ENCODE peak calls at places on chromosomes 13 and 19, in ten cellular contexts. One of them, this sample, is unnamed.

GRCh38 chr19:13001166-13001501 is 5.9 kb downstream of the NFIX start:
- DNase-seq in heart right ventricle: no peak
- DNase-seq in RWPE1: no peak
- DNase-seq in progenitor cell of endocrine pancreas: no peak
- DNase-seq in H9: no peak
- DNase-seq in cardiac fibroblast: no peak
- DNase-seq in Caco-2: no peak
- DNase-seq in lower lobe of right lung: no peak
- DNase-seq in endodermal cell: no peak
- DNase-seq in nephron progenitor cell: no peak
- DNase-seq in this sample: no peak

GRCh38 chr13:77521595-77522367 is 13.7 kb upstream of the SCEL start:
- DNase-seq in RWPE1: peak; percentile 69
- DNase-seq in nephron progenitor cell: no peak
- DNase-seq in cardiac fibroblast: peak; percentile 35
- DNase-seq in lower lobe of right lung: peak; percentile 77
- DNase-seq in Caco-2: peak; percentile 85
- DNase-seq in endodermal cell: peak; percentile 89
- DNase-seq in H9: peak; percentile 55
- DNase-seq in heart right ventricle: no peak
- DNase-seq in progenitor cell of endocrine pancreas: no peak
- DNase-seq in this sample: no peak

GRCh38 chr19:10580979-10581631 is 6.0 kb downstream of the AP1M2 start:
- DNase-seq in nephron progenitor cell: peak; percentile 92
- DNase-seq in endodermal cell: peak; percentile 96
- DNase-seq in Caco-2: peak; percentile 81
- DNase-seq in RWPE1: peak; percentile 86
- DNase-seq in cardiac fibroblast: peak; percentile 96
- DNase-seq in H9: peak; percentile 89
- DNase-seq in lower lobe of right lung: peak; percentile 91
- DNase-seq in heart right ventricle: peak; percentile 84
- DNase-seq in progenitor cell of endocrine pancreas: peak; percentile 78
- DNase-seq in this sample: peak; percentile 93

GRCh38 chr19:28718909-28719308 is 494.0 kb downstream of the UQCRFS1 start:
- DNase-seq in endodermal cell: no peak
- DNase-seq in cardiac fibroblast: no peak
- DNase-seq in Caco-2: no peak
- DNase-seq in H9: no peak
- DNase-seq in RWPE1: no peak
- DNase-seq in lower lobe of right lung: no peak
- DNase-seq in progenitor cell of endocrine pancreas: no peak
- DNase-seq in heart right ventricle: no peak
- DNase-seq in nephron progenitor cell: no peak
- DNase-seq in this sample: no peak

GRCh38 chr13:29500426-29500825 is 95.1 kb downstream of the SLC7A1 start:
- DNase-seq in endodermal cell: no peak
- DNase-seq in cardiac fibroblast: no peak
- DNase-seq in RWPE1: no peak
- DNase-seq in progenitor cell of endocrine pancreas: no peak
- DNase-seq in Caco-2: no peak
- DNase-seq in lower lobe of right lung: no peak
- DNase-seq in nephron progenitor cell: no peak
- DNase-seq in H9: no peak
- DNase-seq in heart right ventricle: no peak
- DNase-seq in this sample: no peak

GRCh38 chr19:13459351-13459750 is 46.9 kb downstream of the CACNA1A start:
- DNase-seq in progenitor cell of endocrine pancreas: no peak
- DNase-seq in heart right ventricle: no peak
- DNase-seq in RWPE1: no peak
- DNase-seq in endodermal cell: peak; percentile 46
- DNase-seq in nephron progenitor cell: no peak
- DNase-seq in lower lobe of right lung: no peak
- DNase-seq in Caco-2: no peak
- DNase-seq in cardiac fibroblast: no peak
- DNase-seq in H9: no peak
- DNase-seq in this sample: no peak

GRCh38 chr13:87675851-87676250 is 4.7 kb downstream of the SLITRK5 start:
- DNase-seq in progenitor cell of endocrine pancreas: no peak
- DNase-seq in lower lobe of right lung: no peak
- DNase-seq in endodermal cell: no peak
- DNase-seq in nephron progenitor cell: no peak
- DNase-seq in RWPE1: no peak
- DNase-seq in H9: no peak
- DNase-seq in Caco-2: no peak
- DNase-seq in heart right ventricle: no peak
- DNase-seq in cardiac fibroblast: no peak
- DNase-seq in this sample: no peak

GRCh38 chr13:88450515-88450914 is 779.3 kb downstream of the SLITRK5 start:
- DNase-seq in H9: no peak
- DNase-seq in Caco-2: no peak
- DNase-seq in nephron progenitor cell: no peak
- DNase-seq in progenitor cell of endocrine pancreas: no peak
- DNase-seq in cardiac fibroblast: no peak
- DNase-seq in heart right ventricle: no peak
- DNase-seq in RWPE1: no peak
- DNase-seq in lower lobe of right lung: no peak
- DNase-seq in endodermal cell: no peak
- DNase-seq in this sample: no peak

DNA sequence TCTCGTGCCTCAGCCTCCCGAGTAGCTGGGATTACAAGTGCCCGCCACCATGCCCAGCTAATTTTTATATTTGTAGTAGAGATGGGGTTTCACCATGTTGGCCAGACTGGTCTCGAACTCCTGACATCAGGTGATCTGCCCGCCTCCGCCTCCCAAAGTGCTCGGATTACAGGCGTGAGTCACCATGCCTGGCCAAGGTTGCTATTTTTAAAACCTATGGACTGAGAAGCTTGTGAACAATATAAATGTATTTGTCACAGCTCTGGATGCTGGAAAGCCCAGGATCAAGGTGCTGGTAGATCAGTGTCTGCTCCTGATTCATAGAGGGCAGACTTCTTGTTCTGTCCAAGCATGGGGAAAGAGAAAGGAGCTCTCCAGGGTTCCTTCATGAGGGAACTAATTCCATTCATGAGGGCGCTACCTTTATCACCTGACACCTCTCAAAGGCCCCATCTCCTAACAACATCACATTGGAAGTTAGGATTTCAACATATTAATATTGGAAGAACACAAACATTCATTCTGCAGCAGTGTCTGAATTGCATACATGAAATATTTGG is 16.1 kb downstream of the CARD8 start:
- DNase-seq in Caco-2: no peak
- DNase-seq in RWPE1: no peak
- DNase-seq in lower lobe of right lung: no peak
- DNase-seq in nephron progenitor cell: no peak
- DNase-seq in progenitor cell of endocrine pancreas: no peak
- DNase-seq in cardiac fibroblast: peak; percentile 44
- DNase-seq in H9: no peak
- DNase-seq in endodermal cell: no peak
- DNase-seq in heart right ventricle: no peak
- DNase-seq in this sample: no peak
- TF ChIP-seq CTCF in Caco-2: no peak
- TF ChIP-seq CTCF in RWPE1: no peak
- TF ChIP-seq CTCF in lower lobe of right lung: no peak
- TF ChIP-seq CTCF in nephron progenitor cell: no peak
- TF ChIP-seq CTCF in progenitor cell of endocrine pancreas: no peak
- TF ChIP-seq CTCF in cardiac fibroblast: no peak
- TF ChIP-seq CTCF in H9: no peak
- TF ChIP-seq CTCF in endodermal cell: no peak
- TF ChIP-seq CTCF in heart right ventricle: no peak
- TF ChIP-seq CTCF in this sample: no peak

GRCh38 chr13:30846844-30847243 is 59.2 kb upstream of the MEDAG start:
- DNase-seq in H9: no peak
- DNase-seq in heart right ventricle: no peak
- DNase-seq in progenitor cell of endocrine pancreas: no peak
- DNase-seq in Caco-2: no peak
- DNase-seq in nephron progenitor cell: no peak
- DNase-seq in RWPE1: no peak
- DNase-seq in endodermal cell: no peak
- DNase-seq in cardiac fibroblast: peak; percentile 21
- DNase-seq in lower lobe of right lung: no peak
- DNase-seq in this sample: no peak

GRCh38 chr13:30846311-30846710 is 59.8 kb upstream of the MEDAG start:
- DNase-seq in Caco-2: no peak
- DNase-seq in progenitor cell of endocrine pancreas: no peak
- DNase-seq in cardiac fibroblast: peak; percentile 80
- DNase-seq in lower lobe of right lung: no peak
- DNase-seq in H9: no peak
- DNase-seq in nephron progenitor cell: no peak
- DNase-seq in endodermal cell: no peak
- DNase-seq in heart right ventricle: no peak
- DNase-seq in RWPE1: peak; percentile 53
- DNase-seq in this sample: no peak

GRCh38 chr13:30843548-30843947 is 62.5 kb upstream of the MEDAG start:
- DNase-seq in cardiac fibroblast: no peak
- DNase-seq in H9: no peak
- DNase-seq in RWPE1: no peak
- DNase-seq in nephron progenitor cell: no peak
- DNase-seq in lower lobe of right lung: no peak
- DNase-seq in endodermal cell: no peak
- DNase-seq in heart right ventricle: no peak
- DNase-seq in Caco-2: no peak
- DNase-seq in progenitor cell of endocrine pancreas: no peak
- DNase-seq in this sample: no peak

GRCh38 chr13:30844548-30845296 is 61.3 kb upstream of the MEDAG start:
- DNase-seq in RWPE1: no peak
- DNase-seq in heart right ventricle: no peak
- DNase-seq in Caco-2: no peak
- DNase-seq in progenitor cell of endocrine pancreas: no peak
- DNase-seq in nephron progenitor cell: no peak
- DNase-seq in lower lobe of right lung: no peak
- DNase-seq in cardiac fibroblast: peak; percentile 17
- DNase-seq in endodermal cell: no peak
- DNase-seq in H9: no peak
- DNase-seq in this sample: no peak

DNA sequence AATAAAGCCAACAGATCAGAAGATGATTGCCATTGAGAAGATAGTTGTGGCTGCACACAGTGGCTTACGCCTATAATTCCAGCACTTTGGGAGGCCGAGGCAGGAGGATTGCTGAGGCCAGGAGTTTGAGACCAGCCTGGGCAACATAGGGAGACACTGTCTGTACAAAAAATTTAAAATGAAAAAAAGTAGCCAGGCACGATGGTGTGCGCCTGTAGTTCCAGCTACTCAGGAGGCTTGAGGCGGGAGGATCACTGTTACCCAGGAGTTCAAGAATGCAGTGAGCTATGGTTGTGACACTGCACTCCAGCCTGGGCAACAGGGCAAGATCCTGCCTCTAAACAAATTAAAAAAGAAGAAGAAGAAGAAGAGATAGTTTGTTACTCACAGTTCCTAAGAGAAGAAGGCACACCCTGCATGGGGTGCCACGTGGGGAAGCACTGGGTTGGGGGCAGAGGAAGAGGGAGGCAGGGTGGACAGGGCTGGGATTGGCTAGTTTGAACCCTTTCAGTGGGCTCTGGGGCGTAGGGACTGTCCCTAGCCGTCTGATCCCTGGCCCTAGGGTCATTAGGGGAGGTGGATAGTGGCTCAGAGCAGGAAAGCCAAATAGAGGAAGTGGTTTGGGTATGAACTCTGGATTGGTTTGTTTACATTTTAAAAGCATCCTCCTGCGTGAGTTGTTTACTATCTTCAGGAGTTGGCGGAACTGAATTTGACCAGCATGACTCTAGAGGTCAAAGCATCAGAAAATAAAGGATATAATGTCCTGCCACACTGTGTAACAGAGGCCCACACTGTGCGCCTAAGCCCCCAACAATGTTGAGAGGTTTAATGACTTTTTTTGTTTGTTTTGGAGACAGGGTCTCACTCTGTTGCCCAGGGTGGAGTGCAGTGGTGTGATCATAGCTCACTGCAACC is 60.5 kb upstream of the MEDAG start:
- DNase-seq in endodermal cell: no peak
- DNase-seq in lower lobe of right lung: no peak
- DNase-seq in heart right ventricle: no peak
- DNase-seq in nephron progenitor cell: no peak
- DNase-seq in RWPE1: no peak
- DNase-seq in Caco-2: no peak
- DNase-seq in progenitor cell of endocrine pancreas: no peak
- DNase-seq in cardiac fibroblast: peak; percentile 34
- DNase-seq in H9: no peak
- DNase-seq in this sample: no peak
- TF ChIP-seq CTCF in endodermal cell: no peak
- TF ChIP-seq CTCF in lower lobe of right lung: no peak
- TF ChIP-seq CTCF in heart right ventricle: no peak
- TF ChIP-seq CTCF in nephron progenitor cell: no peak
- TF ChIP-seq CTCF in RWPE1: no peak
- TF ChIP-seq CTCF in Caco-2: no peak
- TF ChIP-seq CTCF in progenitor cell of endocrine pancreas: no peak
- TF ChIP-seq CTCF in cardiac fibroblast: no peak
- TF ChIP-seq CTCF in H9: no peak
- TF ChIP-seq CTCF in this sample: no peak

GRCh38 chr13:99961634-99962033 is 9.9 kb downstream of the ZIC5 start:
- DNase-seq in heart right ventricle: no peak
- DNase-seq in endodermal cell: no peak
- DNase-seq in RWPE1: no peak
- DNase-seq in nephron progenitor cell: no peak
- DNase-seq in cardiac fibroblast: no peak
- DNase-seq in progenitor cell of endocrine pancreas: no peak
- DNase-seq in lower lobe of right lung: no peak
- DNase-seq in Caco-2: no peak
- DNase-seq in H9: no peak
- DNase-seq in this sample: no peak

GRCh38 chr13:99958402-99959126 is 13.0 kb downstream of the ZIC5 start:
- DNase-seq in heart right ventricle: no peak
- DNase-seq in progenitor cell of endocrine pancreas: no peak
- DNase-seq in Caco-2: no peak
- DNase-seq in nephron progenitor cell: peak; percentile 28
- DNase-seq in cardiac fibroblast: no peak
- DNase-seq in lower lobe of right lung: no peak
- DNase-seq in endodermal cell: peak; percentile 84
- DNase-seq in H9: peak; percentile 69
- DNase-seq in RWPE1: no peak
- DNase-seq in this sample: no peak

GRCh38 chr13:99960663-99961440 is 10.7 kb downstream of the ZIC5 start:
- DNase-seq in RWPE1: no peak
- DNase-seq in nephron progenitor cell: no peak
- DNase-seq in Caco-2: no peak
- DNase-seq in heart right ventricle: no peak
- DNase-seq in cardiac fibroblast: no peak
- DNase-seq in endodermal cell: no peak
- DNase-seq in lower lobe of right lung: no peak
- DNase-seq in H9: no peak
- DNase-seq in progenitor cell of endocrine pancreas: no peak
- DNase-seq in this sample: no peak

GRCh38 chr13:99959127-99959529 is 12.4 kb downstream of the ZIC5 start:
- DNase-seq in nephron progenitor cell: no peak
- DNase-seq in heart right ventricle: no peak
- DNase-seq in H9: no peak
- DNase-seq in progenitor cell of endocrine pancreas: no peak
- DNase-seq in endodermal cell: no peak
- DNase-seq in cardiac fibroblast: no peak
- DNase-seq in RWPE1: no peak
- DNase-seq in Caco-2: no peak
- DNase-seq in lower lobe of right lung: no peak
- DNase-seq in this sample: no peak

DNA sequence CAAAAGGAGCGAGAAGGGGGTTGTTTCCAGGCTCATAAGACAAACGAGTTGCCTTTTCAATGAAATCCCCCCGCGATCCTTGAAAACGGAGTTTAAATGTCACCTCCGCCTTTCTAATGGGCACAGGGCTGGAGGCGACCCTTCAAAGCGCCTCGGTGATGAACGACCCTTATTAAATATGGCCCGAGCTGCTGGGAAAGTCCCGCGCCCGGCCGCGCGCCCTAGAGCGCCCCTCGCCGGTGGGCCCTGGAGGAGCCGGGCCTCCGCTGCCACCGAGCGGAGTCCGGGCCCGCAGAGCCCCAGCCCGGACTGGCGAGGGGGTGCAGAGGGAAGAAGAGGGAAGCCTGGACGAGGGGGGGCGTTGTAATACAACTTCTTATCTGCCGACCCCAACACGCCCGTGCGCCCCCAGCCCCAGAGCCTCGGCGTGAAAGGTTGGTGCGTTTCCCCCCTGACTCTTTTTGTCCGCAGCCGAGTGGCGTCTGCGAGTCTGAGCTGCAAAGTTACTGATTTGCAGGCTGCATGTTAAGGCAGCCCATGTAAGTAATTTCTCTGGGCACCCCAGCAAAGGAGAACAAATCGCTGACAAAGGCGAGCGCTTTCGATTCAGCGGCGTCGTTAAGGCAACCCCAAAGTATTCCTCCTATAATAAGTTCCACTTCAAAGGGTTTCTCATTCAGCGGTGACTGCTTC is 11.9 kb downstream of the ZIC5 start:
- DNase-seq in cardiac fibroblast: peak; percentile 5
- DNase-seq in H9: no peak
- DNase-seq in progenitor cell of endocrine pancreas: no peak
- DNase-seq in Caco-2: no peak
- DNase-seq in lower lobe of right lung: no peak
- DNase-seq in endodermal cell: peak; percentile 81
- DNase-seq in nephron progenitor cell: peak; percentile 30
- DNase-seq in RWPE1: no peak
- DNase-seq in heart right ventricle: no peak
- DNase-seq in this sample: no peak
- TF ChIP-seq CTCF in cardiac fibroblast: no peak
- TF ChIP-seq CTCF in H9: peak; percentile 76
- TF ChIP-seq CTCF in progenitor cell of endocrine pancreas: peak; percentile 62
- TF ChIP-seq CTCF in Caco-2: no peak
- TF ChIP-seq CTCF in lower lobe of right lung: peak; percentile 6
- TF ChIP-seq CTCF in endodermal cell: peak; percentile 81
- TF ChIP-seq CTCF in nephron progenitor cell: no peak
- TF ChIP-seq CTCF in RWPE1: no peak
- TF ChIP-seq CTCF in heart right ventricle: no peak
- TF ChIP-seq CTCF in this sample: no peak

DNA sequence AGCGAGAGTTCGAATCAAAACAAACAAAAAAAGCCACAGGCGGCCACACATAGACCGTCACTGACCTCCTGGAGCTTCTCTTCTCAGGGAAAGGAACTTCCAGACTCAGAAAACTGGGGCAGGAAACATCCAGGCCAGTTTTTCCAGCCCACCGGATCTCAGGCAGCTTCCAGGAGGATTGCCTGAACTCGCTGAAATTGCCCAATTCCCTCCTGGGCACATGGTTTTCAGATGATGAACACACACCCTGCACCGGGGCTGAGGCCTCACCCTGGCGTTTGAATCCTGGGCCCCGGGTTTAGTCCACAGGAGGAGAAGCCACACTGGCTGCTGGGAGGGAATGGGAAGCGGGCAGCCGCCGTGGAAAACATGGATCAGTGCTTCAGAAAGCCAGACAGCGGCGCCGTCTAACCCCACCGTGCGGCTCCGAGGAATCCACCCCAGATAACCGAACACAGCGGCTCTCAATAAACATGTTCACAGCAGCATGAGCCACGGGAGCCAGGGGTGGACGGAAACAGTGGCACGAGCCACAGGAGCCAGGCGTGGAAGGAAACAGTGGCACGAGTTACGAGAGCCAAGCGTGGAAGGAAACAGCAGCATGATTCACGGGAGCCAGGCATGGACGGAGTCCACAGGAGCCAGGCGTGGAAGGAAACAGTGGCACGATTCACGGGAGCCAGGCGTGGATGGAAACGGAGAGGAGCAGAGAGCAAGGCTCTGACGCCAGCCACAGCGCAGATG is 18.2 kb upstream of the PTBP1 start:
- DNase-seq in heart right ventricle: no peak
- DNase-seq in endodermal cell: peak; percentile 67
- DNase-seq in RWPE1: peak; percentile 92
- DNase-seq in progenitor cell of endocrine pancreas: no peak
- DNase-seq in lower lobe of right lung: no peak
- DNase-seq in cardiac fibroblast: peak; percentile 96
- DNase-seq in H9: no peak
- DNase-seq in nephron progenitor cell: no peak
- DNase-seq in Caco-2: peak; percentile 71
- DNase-seq in this sample: no peak
- TF ChIP-seq CTCF in heart right ventricle: peak; percentile 12
- TF ChIP-seq CTCF in endodermal cell: no peak
- TF ChIP-seq CTCF in RWPE1: no peak
- TF ChIP-seq CTCF in progenitor cell of endocrine pancreas: no peak
- TF ChIP-seq CTCF in lower lobe of right lung: no peak
- TF ChIP-seq CTCF in cardiac fibroblast: no peak
- TF ChIP-seq CTCF in H9: no peak
- TF ChIP-seq CTCF in nephron progenitor cell: no peak
- TF ChIP-seq CTCF in Caco-2: no peak
- TF ChIP-seq CTCF in this sample: no peak